ENCODE peak calls at places on chromosomes 16 and 17, in six cellular contexts. J, T, E, Y, C and R are unnamed samples.

GRCh38 chr16:9107025-9107970 is 15.9 kb downstream of the HAPSTR1 start:
- DNase-seq in T (no peak), C (no peak), E (no peak), J (no peak), Y (no peak), R (no peak)

GRCh38 chr16:56673916-56674315 is 4.3 kb downstream of the MT1H start:
- DNase-seq in E (no peak), T (no peak), C (peak), Y (no peak), J (peak), R (no peak)

GRCh38 chr17:70320642-70321345 is 151.5 kb downstream of the KCNJ2 start:
- DNase-seq in E (no peak), C (no peak), T (no peak), Y (no peak), J (no peak), R (no peak)

GRCh38 chr17:50071692-50072091 is 15.8 kb downstream of the ITGA3 start:
- DNase-seq in C (no peak), J (no peak), E (no peak), T (no peak), Y (no peak), R (no peak)

GRCh38 chr16:55691771-55692170 is 36.0 kb downstream of the SLC6A2 start:
- DNase-seq in T (no peak), Y (no peak), C (no peak), J (no peak), E (no peak), R (no peak)

GRCh38 chr17:27322026-27322425 is 28.1 kb downstream of the WSB1 start:
- DNase-seq in J (no peak), T (no peak), E (no peak), Y (no peak), C (no peak), R (no peak)

GRCh38 chr17:79353016-79353415 is 257.8 kb downstream of the RBFOX3 start:
- DNase-seq in T (no peak), J (no peak), E (no peak), C (no peak), Y (no peak), R (no peak)

GRCh38 chr17:15914400-15915165 is 30.3 kb upstream of the ADORA2B start:
- DNase-seq in T (no peak), E (no peak), Y (no peak), C (peak), J (peak), R (no peak)

GRCh38 chr17:82320140-82320840 is 2.9 kb upstream of the CD7 start:
- DNase-seq in E (no peak), Y (no peak), T (no peak), J (no peak), C (no peak), R (no peak)

GRCh38 chr16:80804451-80805383 is at the start of gene CDYL2:
- DNase-seq in Y (peak), C (peak), T (no peak), E (no peak), J (no peak), R (peak)

GRCh38 chr17:57340160-57340981 is 84.0 kb downstream of the MSI2 start:
- DNase-seq in T (no peak), E (no peak), C (no peak), Y (no peak), J (peak), R (no peak)

GRCh38 chr17:38982858-38983746 is 15.9 kb upstream of the FBXO47 start:
- DNase-seq in E (no peak), T (peak), Y (peak), C (peak), J (peak), R (peak)